ENCODE peak calls at places on chromosomes 1 and 21, in eight cellular contexts. T is GM06990, X is fibroblast of mammary gland, P is neural crest cell, V is prostate gland, B is HL-60, N is Peyer's patch, H is nephron progenitor cell. W is an unnamed sample.

GRCh38 chr1:206609229-206609991 is 2.9 kb downstream of the EIF2D start:
- DNase-seq in X (no peak), T (peak), N (no peak), P (no peak), B (no peak), H (no peak), V (no peak), W (no peak)

GRCh38 chr1:9270290-9270900 is 22.3 kb upstream of the SPSB1 start:
- DNase-seq in H (peak), X (no peak), V (peak), P (no peak), T (no peak), N (no peak), B (no peak), W (no peak)

GRCh38 chr1:30253807-30254440 is 469.5 kb downstream of the MATN1 start:
- DNase-seq in N (no peak), V (no peak), T (no peak), X (no peak), H (no peak), B (no peak), P (no peak), W (no peak)

GRCh38 chr1:5502310-5503194 is 489.7 kb downstream of the NPHP4 start:
- DNase-seq in N (no peak), B (no peak), X (no peak), T (no peak), V (peak), P (no peak), H (no peak), W (no peak)

GRCh38 chr21:15667824-15668223 is 62.0 kb upstream of the USP25 start:
- DNase-seq in P (no peak), V (no peak), H (no peak), T (no peak), X (no peak), N (no peak), B (no peak), W (no peak)

GRCh38 chr1:5855196-5855897 is 136.9 kb downstream of the NPHP4 start:
- DNase-seq in P (no peak), B (no peak), X (no peak), H (no peak), N (no peak), V (no peak), T (no peak), W (no peak)

GRCh38 chr1:96931136-96931535 is 209.6 kb downstream of the PTBP2 start:
- DNase-seq in V (no peak), P (no peak), X (no peak), N (no peak), T (no peak), B (no peak), H (no peak), W (no peak)

GRCh38 chr1:92577251-92577895 is 90.6 kb upstream of the GFI1 start:
- DNase-seq in X (peak), T (no peak), H (no peak), V (no peak), B (no peak), N (no peak), P (no peak), W (no peak)

GRCh38 chr1:6448749-6449631 is 17.0 kb downstream of the TNFRSF25 start:
- DNase-seq in N (peak), B (no peak), T (no peak), V (no peak), H (peak), P (peak), X (no peak), W (peak)

GRCh38 chr1:43305926-43306687 is 5.3 kb downstream of the TIE1 start:
- DNase-seq in P (no peak), V (no peak), X (no peak), N (no peak), H (no peak), T (no peak), B (no peak), W (no peak)

GRCh38 chr21:45641480-45642035 is 2.0 kb upstream of the PCBP3 start:
- DNase-seq in P (no peak), T (no peak), B (no peak), X (no peak), V (no peak), N (no peak), H (no peak), W (no peak)

GRCh38 chr1:15154480-15155036 is 1.0 kb downstream of the TMEM51 start:
- DNase-seq in N (peak), B (no peak), X (peak), T (no peak), V (peak), P (peak), H (peak), W (peak)

GRCh38 chr1:88673446-88673845 is 10.6 kb upstream of the PKN2 start:
- DNase-seq in B (no peak), H (no peak), V (no peak), P (no peak), T (no peak), N (no peak), X (no peak), W (no peak)

GRCh38 chr1:157968503-157968902 is 24.9 kb upstream of the KIRREL1 start:
- DNase-seq in V (no peak), H (no peak), B (no peak), N (peak), X (peak), P (no peak), T (no peak), W (peak)

GRCh38 chr1:172402878-172403573 is 17.5 kb upstream of the C1orf105 start:
- DNase-seq in B (no peak), T (no peak), H (no peak), V (no peak), P (no peak), N (no peak), X (no peak), W (peak)

GRCh38 chr1:172400073-172400737 is 20.3 kb upstream of the C1orf105 start:
- DNase-seq in B (no peak), X (no peak), T (no peak), P (no peak), H (no peak), N (no peak), V (no peak), W (no peak)

GRCh38 chr1:172399369-172400072 is 21.0 kb upstream of the C1orf105 start:
- DNase-seq in P (peak), T (peak), V (peak), N (peak), H (no peak), X (peak), B (no peak), W (peak)

GRCh38 chr1:172398193-172398592 is 22.3 kb upstream of the C1orf105 start:
- DNase-seq in B (no peak), X (peak), V (no peak), T (peak), H (no peak), P (no peak), N (no peak), W (no peak)

DNA sequence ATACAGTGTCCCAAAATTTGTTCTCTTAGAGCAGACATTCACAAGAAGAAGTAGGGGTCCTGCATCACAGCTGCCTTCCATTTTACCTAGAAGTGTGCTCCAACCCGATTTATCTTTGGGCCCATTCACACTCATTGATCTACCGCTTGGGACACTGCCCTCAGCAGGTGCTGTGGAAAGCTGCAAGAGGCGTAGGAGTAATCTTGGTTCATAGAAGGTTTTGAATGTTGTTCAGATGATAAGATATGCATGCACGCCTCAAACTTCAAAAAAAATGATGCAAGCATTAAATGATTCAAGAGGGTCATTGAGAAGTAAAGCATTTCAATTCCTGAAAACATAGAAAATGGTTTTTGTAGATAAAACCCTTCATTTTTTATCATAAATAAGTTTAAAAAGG is 18.6 kb upstream of the C1orf105 start:
- DNase-seq in X (no peak), V (no peak), T (no peak), B (no peak), H (no peak), N (no peak), P (no peak), W (peak)
- TF ChIP-seq CTCF in X (peak), V (no peak), T (peak), B (no peak), H (peak), N (peak), P (peak), W (peak)

GRCh38 chr1:217522280-217522679 is 108.6 kb downstream of the GPATCH2 start:
- DNase-seq in B (no peak), V (no peak), T (no peak), X (no peak), P (no peak), N (no peak), H (no peak), W (no peak)
- TF ChIP-seq CTCF in B (no peak), V (no peak), T (no peak), X (no peak), P (no peak), N (no peak), H (no peak), W (no peak)

GRCh38 chr1:53763461-53763860 is 24.5 kb upstream of the GLIS1 start:
- DNase-seq in V (no peak), B (no peak), T (no peak), H (no peak), X (no peak), N (no peak), P (no peak), W (no peak)
- TF ChIP-seq CTCF in V (no peak), B (no peak), T (no peak), H (no peak), X (no peak), N (no peak), P (no peak), W (no peak)

GRCh38 chr1:11650331-11650991 is 3.8 kb downstream of the FBXO2 start:
- DNase-seq in H (peak), V (peak), P (peak), X (peak), N (peak), T (peak), B (peak), W (peak)
- TF ChIP-seq CTCF in H (peak), V (peak), P (peak), X (peak), N (peak), T (peak), B (peak), W (peak)

GRCh38 chr1:22521692-22522091 is 41.6 kb upstream of the EPHA8 start:
- DNase-seq in N (no peak), H (no peak), B (no peak), V (no peak), X (no peak), T (no peak), P (no peak), W (peak)

GRCh38 chr1:22517936-22518335 is 45.4 kb upstream of the EPHA8 start:
- DNase-seq in B (no peak), T (no peak), X (no peak), V (no peak), P (no peak), H (no peak), N (no peak), W (no peak)

GRCh38 chr1:22522221-22522743 is 41.0 kb upstream of the EPHA8 start:
- DNase-seq in X (no peak), N (no peak), H (no peak), V (no peak), T (no peak), P (no peak), B (no peak), W (no peak)

GRCh38 chr1:22518379-22518778 is 44.9 kb upstream of the EPHA8 start:
- DNase-seq in N (no peak), H (no peak), T (no peak), B (no peak), X (no peak), P (no peak), V (no peak), W (no peak)

GRCh38 chr1:22520871-22521270 is 42.4 kb upstream of the EPHA8 start:
- DNase-seq in P (no peak), B (no peak), X (no peak), H (no peak), V (no peak), T (no peak), N (no peak), W (no peak)
- TF ChIP-seq CTCF in P (no peak), B (no peak), X (no peak), H (no peak), V (no peak), T (no peak), N (no peak), W (no peak)

DNA sequence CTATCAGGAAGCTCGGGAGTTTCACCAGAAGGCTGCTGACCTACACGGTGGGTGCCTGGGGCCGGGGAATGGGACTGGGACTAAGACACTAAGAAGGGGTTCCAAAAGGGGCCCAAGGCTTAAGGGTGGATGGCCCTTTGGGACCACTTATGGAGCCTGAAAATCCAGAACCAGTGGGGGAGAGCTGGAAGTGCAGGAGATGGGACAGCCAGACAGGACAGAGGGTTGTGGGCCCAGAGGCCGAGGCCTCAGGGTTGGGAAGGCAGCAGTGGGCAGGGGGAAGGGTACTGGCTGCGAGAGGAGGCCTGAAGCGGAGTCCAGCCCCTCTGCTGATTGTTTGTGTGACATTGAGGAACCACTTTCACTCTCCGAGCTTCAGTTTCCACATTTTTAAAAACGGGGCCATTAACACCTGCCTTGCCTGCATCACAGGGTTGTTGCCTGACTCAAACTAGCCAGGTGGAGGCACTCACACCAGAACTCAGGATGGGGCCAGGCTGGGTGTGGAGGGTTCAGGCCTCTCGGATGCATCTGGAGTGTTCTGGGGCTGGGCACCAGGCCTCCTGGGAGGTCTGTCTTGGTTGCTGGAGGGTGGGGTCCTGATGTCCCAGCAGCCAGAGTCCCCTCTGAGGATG is 3.0 kb downstream of the TTC24 start:
- DNase-seq in P (no peak), H (no peak), X (no peak), V (no peak), T (no peak), N (no peak), B (no peak), W (no peak)
- TF ChIP-seq CTCF in P (no peak), H (no peak), X (no peak), V (no peak), T (no peak), N (no peak), B (no peak), W (no peak)

GRCh38 chr1:160777486-160778089 is 18.4 kb upstream of the LY9 start:
- DNase-seq in H (peak), X (peak), T (peak), P (peak), V (peak), N (peak), B (peak), W (peak)
- TF ChIP-seq CTCF in H (peak), X (peak), T (peak), P (peak), V (peak), N (peak), B (peak), W (peak)

W was measured in body of pancreas.